ENCODE peak calls at places on chromosomes 1 and 21, in five cellular contexts. V, S, L, I and E are unnamed samples.

GRCh38 chr21:28099296-28099695 is 893.4 kb downstream of the LTN1 start:
- DNase-seq in V (no peak), S (no peak), L (no peak), I (no peak), E (no peak)

GRCh38 chr1:229224308-229224707 is 46.6 kb upstream of the RAB4A start:
- DNase-seq in V (no peak), S (no peak), L (no peak), I (no peak), E (peak; percentile 45)

GRCh38 chr21:34722684-34723300 is 54.0 kb downstream of the CLIC6 start:
- DNase-seq in V (no peak), S (no peak), L (peak; percentile 36), I (peak; percentile 86), E (no peak)

GRCh38 chr21:45147473-45148315 is 73.3 kb downstream of the ADARB1 start:
- DNase-seq in V (no peak), S (no peak), L (no peak), I (no peak), E (peak; percentile 51)

GRCh38 chr1:226310637-226311195 is 1.8 kb upstream of the LIN9 start:
- DNase-seq in V (no peak), S (peak; percentile 31), L (no peak), I (no peak), E (peak; percentile 82)

GRCh38 chr1:31422505-31423319 is 9.7 kb downstream of the SERINC2 start:
- DNase-seq in V (peak; percentile 61), S (peak; percentile 83), L (peak; percentile 72), I (peak; percentile 92), E (peak; percentile 95)

GRCh38 chr1:244164563-244164890 is 113.4 kb downstream of the ZBTB18 start:
- DNase-seq in V (no peak), S (no peak), L (no peak), I (no peak), E (no peak)

GRCh38 chr1:50812346-50812745 is 147.7 kb downstream of the FAF1 start:
- DNase-seq in V (no peak), S (no peak), L (no peak), I (no peak), E (no peak)

GRCh38 chr1:159866066-159866465 is 3.6 kb upstream of the VSIG8 start:
- DNase-seq in V (no peak), S (no peak), L (no peak), I (no peak), E (no peak)

GRCh38 chr21:44965251-44966022 is 25.6 kb downstream of the SLX9 start:
- DNase-seq in V (peak; percentile 20), S (peak; percentile 54), L (no peak), I (no peak), E (no peak)

GRCh38 chr1:2003564-2004131 is at the start of gene CFAP74:
- DNase-seq in V (no peak), S (no peak), L (no peak), I (peak; percentile 95), E (no peak)

GRCh38 chr1:55262822-55263221 is 47.7 kb upstream of the USP24 start:
- DNase-seq in V (peak; percentile 41), S (no peak), L (no peak), I (no peak), E (peak; percentile 95)

GRCh38 chr1:32115496-32115895 is 7.6 kb downstream of the KPNA6 start:
- DNase-seq in V (no peak), S (no peak), L (no peak), I (no peak), E (no peak)

GRCh38 chr1:89487972-89488371 is 36.7 kb upstream of the LRRC8B start:
- DNase-seq in V (no peak), S (peak; percentile 65), L (peak; percentile 44), I (no peak), E (no peak)

GRCh38 chr1:55285849-55286248 is 70.7 kb upstream of the USP24 start:
- DNase-seq in V (no peak), S (no peak), L (no peak), I (no peak), E (peak; percentile 86)

GRCh38 chr1:46131093-46131492 is 1.3 kb downstream of the PIK3R3 start:
- DNase-seq in V (no peak), S (no peak), L (no peak), I (no peak), E (peak; percentile 10)

GRCh38 chr1:234309598-234310459 is 63.4 kb upstream of the COA6 start:
- DNase-seq in V (no peak), S (peak; percentile 64), L (peak; percentile 72), I (peak; percentile 91), E (peak; percentile 71)

GRCh38 chr1:155540000-155540874 is 22.4 kb downstream of the ASH1L start:
- DNase-seq in V (no peak), S (no peak), L (no peak), I (no peak), E (no peak)

GRCh38 chr1:234975122-234975940 is 153.3 kb downstream of the TOMM20 start:
- DNase-seq in V (peak; percentile 99), S (peak; percentile 98), L (no peak), I (peak; percentile 63), E (peak; percentile 66)

GRCh38 chr1:84250668-84251067 is 50.8 kb upstream of the SAMD13 start:
- DNase-seq in V (no peak), S (no peak), L (no peak), I (no peak), E (no peak)

GRCh38 chr1:75134656-75134938 is 409 bp downstream of the LHX8 start:
- DNase-seq in V (no peak), S (no peak), L (no peak), I (no peak), E (no peak)

GRCh38 chr1:75136921-75137641 is 2.9 kb downstream of the LHX8 start:
- DNase-seq in V (no peak), S (no peak), L (no peak), I (peak; percentile 65), E (peak; percentile 55)

GRCh38 chr1:75135829-75136142 is 1.6 kb downstream of the LHX8 start:
- DNase-seq in V (no peak), S (no peak), L (no peak), I (no peak), E (no peak)

GRCh38 chr1:75134939-75135828 is 996 bp downstream of the LHX8 start:
- DNase-seq in V (no peak), S (no peak), L (no peak), I (peak; percentile 83), E (no peak)

GRCh38 chr1:75136158-75136815 is 2.1 kb downstream of the LHX8 start:
- DNase-seq in V (no peak), S (no peak), L (no peak), I (peak; percentile 85), E (no peak)
- TF ChIP-seq CTCF in V (no peak), S (no peak), L (no peak), I (no peak), E (no peak)

DNA sequence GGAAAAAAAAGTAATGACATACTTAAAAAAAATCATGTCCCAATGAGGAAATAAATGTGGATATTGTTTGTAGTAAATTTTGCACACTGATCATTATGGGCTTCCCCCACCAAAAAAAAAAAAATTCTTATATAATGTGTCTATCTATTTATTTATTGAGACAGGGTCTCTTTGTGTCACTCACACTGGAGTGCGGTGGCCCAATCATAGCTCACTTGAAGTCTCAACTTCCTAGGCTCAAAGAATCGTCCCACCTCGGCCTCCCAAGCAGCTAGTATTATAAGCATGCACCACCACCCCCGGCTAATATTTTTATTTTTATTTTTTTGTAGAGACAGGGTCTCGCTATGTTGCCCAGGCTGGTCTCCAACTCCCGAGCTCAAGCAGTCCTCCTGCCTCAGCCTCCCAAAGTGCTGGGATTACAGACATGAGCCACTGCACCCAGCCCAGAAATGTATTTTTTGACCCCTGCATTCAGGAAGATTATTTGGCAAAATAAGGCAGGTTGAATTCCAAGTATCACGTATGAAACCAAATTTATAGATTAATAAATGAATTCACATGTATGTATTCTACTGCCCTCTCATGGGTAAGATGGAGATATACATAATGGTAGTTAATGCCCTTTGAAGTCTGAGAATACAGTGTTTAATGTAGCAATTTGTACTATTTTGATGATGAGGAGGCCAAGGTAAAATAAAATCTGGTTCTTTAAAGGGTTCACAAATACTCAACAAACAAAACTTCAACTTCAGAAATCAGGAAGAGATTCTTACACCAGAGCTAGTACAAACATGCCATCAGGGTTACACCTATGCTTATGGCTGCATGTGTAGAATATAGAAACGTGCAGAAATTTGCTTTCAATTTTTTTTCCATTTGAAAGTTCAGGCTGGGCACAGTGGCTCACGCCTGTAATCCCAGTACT is 1.4 kb upstream of the DENND2C start:
- DNase-seq in V (no peak), S (no peak), L (no peak), I (no peak), E (peak; percentile 50)
- H3K4me3 ChIP-seq in V (no peak overlapping the region), S (no peak overlapping the region), L (no peak overlapping the region), I (no peak overlapping the region), E (peak overlapping the region; percentile 25)

GRCh38 chr1:200095057-200095577 is 67.6 kb downstream of the NR5A2 start:
- DNase-seq in V (no peak), S (no peak), L (no peak), I (no peak), E (peak; percentile 82)

GRCh38 chr1:200090252-200091159 is 63.0 kb downstream of the NR5A2 start:
- DNase-seq in V (no peak), S (peak; percentile 7), L (no peak), I (peak; percentile 75), E (peak; percentile 13)
- TF ChIP-seq CTCF in V (peak; percentile 16), S (peak; percentile 32), L (peak; percentile 24), I (peak; percentile 83), E (peak; percentile 40)

GRCh38 chr1:28510350-28511223 is 4.7 kb downstream of the RCC1 start:
- DNase-seq in V (no peak), S (peak; percentile 75), L (peak; percentile 44), I (peak; percentile 74), E (peak; percentile 68)
- H3K4me3 ChIP-seq in V (no peak overlapping the region), S (peak overlapping the region; percentile 92), L (no peak overlapping the region), I (peak overlapping the region; percentile 93), E (peak overlapping the region; percentile 10)